ENCODE peak calls at places on chromosomes 6 and 20, in eight cellular contexts. S is choroid plexus epithelial cell, N is nephron progenitor cell, W is progenitor cell of endocrine pancreas, A is adrenal gland, Q is GM20000, M is cardiac muscle cell, E is lower lobe of right lung. F is an unnamed sample.

GRCh38 chr20:45860573-45861011 is 3.2 kb downstream of the ZSWIM3 start:
- DNase-seq in S (no peak), N (no peak), W (no peak), A (no peak), Q (no peak), M (no peak), E (no peak), F (no peak)

GRCh38 chr6:40398810-40399477 is 188.2 kb downstream of the LRFN2 start:
- DNase-seq in S (no peak), N (no peak), W (no peak), A (no peak), Q (no peak), M (no peak), E (no peak), F (no peak)

GRCh38 chr20:54649511-54649962 is 174.1 kb downstream of the DOK5 start:
- DNase-seq in S (peak), N (peak), W (peak), A (peak), Q (peak), M (peak), E (peak), F (peak)

GRCh38 chr6:122246906-122247658 is 152.4 kb upstream of the HSF2 start:
- DNase-seq in S (no peak), N (no peak), W (no peak), A (no peak), Q (no peak), M (no peak), E (no peak), F (no peak)

GRCh38 chr20:46317685-46318177 is 9.4 kb upstream of the CDH22 start:
- DNase-seq in S (no peak), N (no peak), W (no peak), A (no peak), Q (no peak), M (no peak), E (no peak), F (no peak)

GRCh38 chr6:46959419-46959818 is 37.7 kb upstream of the ADGRF5 start:
- DNase-seq in S (no peak), N (no peak), W (no peak), A (no peak), Q (no peak), M (no peak), E (no peak), F (no peak)

GRCh38 chr6:56046576-56046975 is 171.2 kb upstream of the BMP5 start:
- DNase-seq in S (peak), N (no peak), W (no peak), A (no peak), Q (no peak), M (peak), E (peak), F (peak)

GRCh38 chr20:50328996-50329898 is 138.6 kb downstream of the CEBPB start:
- DNase-seq in S (no peak), N (no peak), W (no peak), A (no peak), Q (no peak), M (no peak), E (no peak), F (no peak)

GRCh38 chr6:89818977-89819335 is 638 bp downstream of the MDN1 start:
- DNase-seq in S (peak), N (no peak), W (no peak), A (peak), Q (no peak), M (peak), E (no peak), F (no peak)

GRCh38 chr6:14476793-14477531 is 359.4 kb downstream of the CD83 start:
- DNase-seq in S (peak), N (peak), W (no peak), A (peak), Q (no peak), M (peak), E (no peak), F (no peak)

GRCh38 chr6:142009647-142010046 is 123.1 kb upstream of the GJE1 start:
- DNase-seq in S (peak), N (no peak), W (no peak), A (no peak), Q (no peak), M (peak), E (no peak), F (no peak)

GRCh38 chr6:37134622-37135191 is 35.2 kb upstream of the PIM1 start:
- DNase-seq in S (peak), N (no peak), W (no peak), A (peak), Q (no peak), M (peak), E (no peak), F (no peak)

GRCh38 chr6:134077301-134077700 is 24.9 kb upstream of the SLC2A12 start:
- DNase-seq in S (peak), N (no peak), W (no peak), A (no peak), Q (no peak), M (peak), E (no peak), F (no peak)

GRCh38 chr6:114376611-114377206 is 33.9 kb upstream of the HS3ST5 start:
- DNase-seq in S (no peak), N (no peak), W (no peak), A (no peak), Q (no peak), M (no peak), E (no peak), F (no peak)

GRCh38 chr20:58349586-58349985 is 39.4 kb upstream of the VAPB start:
- DNase-seq in S (peak), N (no peak), W (no peak), A (no peak), Q (no peak), M (peak), E (no peak), F (no peak)

GRCh38 chr6:153140299-153140698 is 9.2 kb upstream of the RGS17 start:
- DNase-seq in S (no peak), N (no peak), W (no peak), A (no peak), Q (no peak), M (no peak), E (no peak), F (no peak)

GRCh38 chr6:7998103-7998725 is 66.0 kb downstream of the BLOC1S5 start:
- DNase-seq in S (peak), N (no peak), W (no peak), A (no peak), Q (no peak), M (peak), E (no peak), F (no peak)

GRCh38 chr20:31913431-31914157 is 38.3 kb downstream of the PDRG1 start:
- DNase-seq in S (no peak), N (no peak), W (no peak), A (no peak), Q (no peak), M (no peak), E (no peak), F (no peak)

GRCh38 chr6:13165518-13166186 is 162.7 kb downstream of the TBC1D7 start:
- DNase-seq in S (no peak), N (peak), W (no peak), A (no peak), Q (no peak), M (no peak), E (no peak), F (no peak)

GRCh38 chr6:13273931-13274706 is 54.2 kb downstream of the TBC1D7 start:
- DNase-seq in S (no peak), N (no peak), W (no peak), A (no peak), Q (peak), M (no peak), E (peak), F (no peak)

GRCh38 chr6:169723200-169723909 is 945 bp downstream of the PHF10 start:
- DNase-seq in S (peak), N (peak), W (peak), A (peak), Q (peak), M (peak), E (peak), F (peak)

GRCh38 chr6:54217018-54217417 is 91.2 kb upstream of the TINAG start:
- DNase-seq in S (peak), N (no peak), W (no peak), A (no peak), Q (no peak), M (no peak), E (no peak), F (no peak)

DNA sequence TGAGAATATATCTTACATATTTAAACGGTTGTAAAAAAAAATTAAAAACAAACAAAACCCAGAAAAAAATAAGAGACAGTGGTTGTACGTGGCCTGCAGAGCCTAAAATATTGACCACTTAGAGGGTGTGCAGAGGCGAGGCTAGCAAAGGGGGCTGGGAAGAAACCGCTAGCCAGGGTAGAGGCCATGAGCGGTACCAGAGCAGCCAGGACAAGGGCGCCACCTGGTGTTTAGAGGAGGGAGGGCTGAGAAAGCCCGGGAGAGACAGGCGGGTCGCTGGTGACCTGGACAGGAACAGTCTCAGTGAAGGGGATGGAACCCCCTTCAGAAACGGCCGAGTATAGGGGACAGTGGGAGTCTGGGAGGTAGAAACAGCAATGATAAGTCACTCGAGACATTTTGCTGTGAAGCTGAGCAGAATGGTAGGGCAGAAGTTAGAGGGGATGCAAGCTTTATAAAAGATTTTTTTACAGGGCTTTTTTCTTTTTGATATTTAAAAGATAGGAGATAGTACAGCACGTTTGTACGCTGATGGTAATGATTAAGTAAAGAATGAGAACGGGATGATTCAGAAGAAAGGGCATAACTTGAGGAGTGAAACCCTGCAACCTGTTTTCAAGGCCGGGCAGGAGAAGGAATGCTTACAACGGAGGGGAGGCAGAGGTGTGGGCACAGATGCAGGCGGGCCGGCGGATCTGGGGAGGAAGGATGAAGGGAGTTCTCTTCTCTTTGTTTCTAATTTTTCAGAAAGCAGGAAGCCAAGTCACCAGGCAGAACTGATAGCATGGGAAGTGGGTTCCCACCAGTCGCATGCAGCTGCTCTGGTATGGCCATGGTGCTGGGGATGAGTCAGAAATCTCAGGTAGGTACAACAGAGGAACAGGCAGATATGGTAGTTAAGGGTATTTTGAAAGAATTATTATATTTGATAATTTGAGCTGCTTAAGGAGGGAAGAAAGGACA is 76.2 kb downstream of the FAM229B start:
- DNase-seq in S (peak), N (peak), W (peak), A (peak), Q (peak), M (peak), E (peak), F (no peak)
- TF ChIP-seq CTCF in S (peak), N (peak), W (peak), A (peak), Q (peak), M (peak), E (peak), F (peak)

DNA sequence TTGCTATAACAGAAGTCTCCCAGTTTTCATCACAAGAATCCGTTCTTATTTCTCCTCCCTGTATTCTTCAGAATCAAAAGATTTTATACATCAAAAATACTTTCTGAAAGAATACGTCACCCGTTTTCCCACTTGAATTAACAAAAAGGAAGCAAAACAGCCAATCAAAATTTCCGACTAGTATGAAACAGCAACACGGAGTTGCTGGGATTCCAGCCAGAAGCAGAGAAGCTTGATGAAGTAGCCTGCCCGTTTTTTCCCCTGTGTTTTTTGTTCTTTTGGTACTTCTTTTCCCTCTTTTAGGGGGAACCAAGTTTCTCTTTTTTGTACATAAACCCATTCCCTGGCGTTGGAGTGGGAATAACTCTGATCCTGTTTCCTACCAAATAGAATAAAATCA is 14.6 kb downstream of the TXLNB start:
- DNase-seq in S (no peak), N (no peak), W (no peak), A (no peak), Q (no peak), M (peak), E (no peak), F (no peak)
- TF ChIP-seq CTCF in S (no peak), N (no peak), W (no peak), A (no peak), Q (no peak), M (no peak), E (no peak), F (no peak)

GRCh38 chr6:24054388-24054787 is 71.6 kb upstream of the NRSN1 start:
- DNase-seq in S (no peak), N (no peak), W (no peak), A (no peak), Q (no peak), M (no peak), E (no peak), F (no peak)
- TF ChIP-seq CTCF in S (no peak), N (no peak), W (no peak), A (no peak), Q (no peak), M (no peak), E (no peak), F (no peak)

GRCh38 chr6:160131636-160132296 is 10.2 kb downstream of the SLC22A1 start:
- DNase-seq in S (no peak), N (no peak), W (no peak), A (peak), Q (no peak), M (no peak), E (no peak), F (peak)

GRCh38 chr6:160133441-160134336 is 12.1 kb downstream of the SLC22A1 start:
- DNase-seq in S (no peak), N (no peak), W (no peak), A (no peak), Q (no peak), M (no peak), E (no peak), F (peak)

GRCh38 chr6:160132297-160132637 is 10.7 kb downstream of the SLC22A1 start:
- DNase-seq in S (no peak), N (no peak), W (no peak), A (no peak), Q (no peak), M (no peak), E (no peak), F (no peak)

GRCh38 chr6:160130729-160131484 is 9.3 kb downstream of the SLC22A1 start:
- DNase-seq in S (no peak), N (no peak), W (no peak), A (no peak), Q (no peak), M (no peak), E (no peak), F (peak)

DNA sequence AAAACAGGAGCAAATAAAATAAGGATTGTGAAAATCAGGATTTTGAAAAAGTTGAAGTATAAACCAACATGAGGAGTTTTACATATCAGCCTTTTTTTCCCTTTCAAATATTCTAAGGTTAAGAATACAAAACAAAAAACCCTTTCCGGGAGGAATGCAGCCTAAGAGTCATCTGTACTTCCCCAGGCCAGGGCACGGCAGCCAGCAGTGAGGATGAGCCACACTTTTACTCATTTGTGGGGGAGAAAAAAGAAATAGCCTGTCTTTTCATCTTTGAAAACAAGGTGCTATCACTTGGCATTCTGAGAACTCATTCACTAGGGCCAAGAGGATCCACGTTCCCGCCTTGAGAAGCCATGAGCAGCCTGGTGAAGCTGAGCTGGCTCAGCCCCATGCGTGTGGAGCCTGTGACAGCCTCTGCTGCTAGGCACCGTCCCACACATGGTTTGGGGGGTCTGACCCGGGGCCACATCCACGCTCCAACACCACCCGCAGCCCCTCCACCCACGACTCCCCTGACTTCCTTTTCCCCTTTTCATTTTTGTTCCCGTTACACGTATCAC is 11.2 kb downstream of the SLC22A1 start:
- DNase-seq in S (peak), N (no peak), W (no peak), A (peak), Q (no peak), M (peak), E (no peak), F (peak)
- TF ChIP-seq CTCF in S (no peak), N (no peak), W (no peak), A (no peak), Q (no peak), M (no peak), E (no peak), F (no peak)

GRCh38 chr20:9974324-9974723 is 60.5 kb upstream of the ANKEF1 start:
- DNase-seq in S (no peak), N (no peak), W (no peak), A (no peak), Q (no peak), M (no peak), E (no peak), F (no peak)
- TF ChIP-seq CTCF in S (peak), N (no peak), W (peak), A (no peak), Q (no peak), M (no peak), E (no peak), F (no peak)

GRCh38 chr20:25083773-25084615 is 2.1 kb upstream of the VSX1 start:
- DNase-seq in S (no peak), N (peak), W (peak), A (no peak), Q (no peak), M (no peak), E (no peak), F (peak)
- TF ChIP-seq CTCF in S (peak), N (peak), W (peak), A (no peak), Q (no peak), M (no peak), E (peak), F (peak)

DNA sequence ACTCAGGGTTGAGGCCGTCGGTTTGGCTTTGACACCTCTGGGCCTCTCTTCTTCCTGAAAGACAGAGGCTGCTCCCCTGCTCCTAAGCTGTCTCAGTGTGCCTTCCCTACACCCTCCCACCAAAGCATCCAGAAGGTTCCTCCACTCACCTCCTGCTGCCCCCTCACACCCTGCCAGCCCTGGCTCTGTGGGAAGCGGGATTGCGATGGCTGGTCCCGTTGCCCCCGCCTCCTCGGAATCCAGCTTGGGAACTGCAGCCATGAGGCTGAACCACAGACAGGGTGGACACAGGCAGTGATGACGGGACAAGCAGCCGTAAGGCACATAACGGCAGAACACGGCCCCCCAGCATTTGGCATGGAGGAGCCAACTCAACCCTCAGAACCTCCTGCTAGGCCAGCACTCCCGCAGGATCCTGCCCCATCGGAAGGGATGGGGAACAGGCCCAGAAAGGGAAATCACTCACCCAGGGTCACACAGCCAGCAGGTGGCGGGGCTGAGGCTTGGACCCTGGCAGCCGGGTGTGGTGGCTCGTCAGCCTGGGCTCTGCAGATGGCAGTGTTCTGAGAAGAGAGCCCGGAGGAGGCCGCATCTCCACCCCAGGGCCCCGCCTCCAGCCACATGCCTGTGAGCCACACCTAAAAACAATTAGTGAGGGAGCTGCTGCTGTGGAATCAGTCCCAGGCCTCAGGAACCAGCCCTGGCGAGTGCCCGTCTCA is 139.6 kb downstream of the PHACTR3 start:
- DNase-seq in S (no peak), N (no peak), W (no peak), A (no peak), Q (no peak), M (no peak), E (no peak), F (no peak)
- TF ChIP-seq CTCF in S (no peak), N (no peak), W (peak), A (no peak), Q (no peak), M (no peak), E (no peak), F (no peak)

GRCh38 chr20:34996243-34996984 is 40.7 kb downstream of the MYH7B start:
- DNase-seq in S (no peak), N (no peak), W (no peak), A (peak), Q (no peak), M (no peak), E (no peak), F (no peak)
- TF ChIP-seq CTCF in S (no peak), N (no peak), W (no peak), A (no peak), Q (no peak), M (no peak), E (no peak), F (no peak)

GRCh38 chr20:15842872-15843271 is 730.4 kb downstream of the KIF16B start:
- DNase-seq in S (no peak), N (no peak), W (no peak), A (no peak), Q (peak), M (no peak), E (no peak), F (no peak)
- TF ChIP-seq CTCF in S (no peak), N (no peak), W (no peak), A (no peak), Q (peak), M (no peak), E (no peak), F (no peak)

GRCh38 chr6:77930945-77931344 is 278.1 kb downstream of the MEI4 start:
- DNase-seq in S (no peak), N (no peak), W (no peak), A (no peak), Q (no peak), M (no peak), E (no peak), F (no peak)
- TF ChIP-seq CTCF in S (no peak), N (no peak), W (no peak), A (no peak), Q (no peak), M (no peak), E (no peak), F (no peak)

F was measured in osteocyte.